ENCODE peak calls at places on chromosomes 13 and 19, in seven cellular contexts. W, Z, A, R, T, P and O are unnamed samples.

GRCh38 chr13:114022309-114022669 is 48.4 kb upstream of the C13orf46 start:
- DNase-seq in W (no peak), Z (no peak), A (no peak), R (no peak), T (no peak), P (no peak), O (no peak)

GRCh38 chr13:93375491-93375890 is 148.9 kb downstream of the GPC6 start:
- DNase-seq in W (no peak), Z (no peak), A (no peak), R (no peak), T (no peak), P (no peak), O (no peak)

GRCh38 chr19:54136086-54136863 is 1.3 kb upstream of the CNOT3 start:
- DNase-seq in W (peak; percentile 16), Z (no peak), A (no peak), R (peak; percentile 54), T (peak; percentile 63), P (no peak), O (no peak)

GRCh38 chr13:74074723-74075122 is 59.5 kb downstream of the KLF12 start:
- DNase-seq in W (peak; percentile 46), Z (peak; percentile 28), A (no peak), R (peak; percentile 10), T (no peak), P (no peak), O (no peak)

GRCh38 chr13:44470623-44471562 is 97.3 kb downstream of the SERP2 start:
- DNase-seq in W (peak; percentile 40), Z (peak; percentile 36), A (no peak), R (peak; percentile 23), T (peak; percentile 71), P (no peak), O (no peak)

GRCh38 chr13:100392709-100393630 is 195.6 kb downstream of the GGACT start:
- DNase-seq in W (peak; percentile 100), Z (peak; percentile 100), A (peak; percentile 86), R (peak; percentile 99), T (peak; percentile 86), P (peak; percentile 41), O (peak; percentile 14)

GRCh38 chr19:3783660-3784584 is 2.3 kb downstream of the MATK start:
- DNase-seq in W (no peak), Z (no peak), A (peak; percentile 87), R (peak; percentile 74), T (no peak), P (no peak), O (no peak)

GRCh38 chr13:106011600-106011999 is 523.9 kb downstream of the EFNB2 start:
- DNase-seq in W (no peak), Z (no peak), A (no peak), R (no peak), T (no peak), P (no peak), O (no peak)

DNA sequence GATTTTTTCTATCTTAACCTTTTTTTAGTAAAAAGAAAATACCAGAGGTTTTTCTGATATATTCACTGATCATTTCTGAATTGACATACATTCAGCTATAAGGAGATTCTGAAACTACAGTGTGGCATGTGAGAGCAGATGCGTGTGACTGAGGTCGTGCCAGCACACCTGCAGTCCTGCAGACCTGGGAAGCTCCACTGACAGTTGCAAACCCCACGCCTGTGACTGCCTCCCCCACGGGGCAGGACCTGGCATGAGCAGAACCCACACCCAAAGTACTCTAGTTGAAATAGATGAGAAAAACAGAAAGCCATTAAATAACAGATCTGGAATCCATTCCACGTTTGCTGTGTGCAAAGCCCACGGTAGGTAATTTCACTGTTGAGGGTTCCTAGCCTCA is 80.7 kb downstream of the TEX29 start:
- DNase-seq in W (no peak), Z (no peak), A (no peak), R (no peak), T (no peak), P (no peak), O (no peak)
- H3K18ac ChIP-seq in W (no peak overlapping the region), Z (no peak overlapping the region), A (no peak overlapping the region), R (no peak overlapping the region), T (no peak overlapping the region), P (no peak overlapping the region), O (no peak overlapping the region)

DNA sequence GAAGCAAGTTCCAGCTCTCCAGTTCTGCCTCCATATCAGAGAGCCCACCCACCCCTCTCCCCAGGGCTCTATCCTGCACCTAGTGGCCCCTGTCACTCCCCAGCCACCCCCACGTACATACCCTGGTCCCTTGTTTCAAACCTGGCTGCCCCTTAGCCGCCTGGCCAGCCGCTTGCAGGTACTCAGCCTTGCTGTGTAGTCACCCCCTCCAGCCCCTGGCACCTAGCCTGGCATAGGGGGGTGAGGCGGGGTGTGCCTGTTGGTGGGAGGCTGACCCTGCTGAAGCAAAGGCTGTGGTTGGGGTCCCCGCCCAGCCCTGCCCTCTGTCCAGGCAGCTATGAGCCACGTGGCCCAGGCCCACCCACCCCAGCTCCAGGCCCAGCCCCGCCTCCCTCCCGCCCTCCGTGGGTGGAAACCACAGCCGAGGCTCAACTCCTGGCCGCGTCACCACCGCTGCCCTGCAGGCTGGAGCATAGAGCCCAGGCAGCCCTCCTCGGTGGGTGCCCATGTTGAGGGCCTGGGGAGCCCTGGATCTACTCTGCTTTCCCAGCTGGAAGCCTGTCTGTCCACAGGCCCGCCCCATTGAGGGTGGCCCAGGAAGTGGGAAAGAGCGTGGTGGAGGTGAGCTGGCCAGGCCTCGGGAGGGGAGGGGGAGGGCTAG is 30.8 kb downstream of the PAK4 start:
- DNase-seq in W (peak; percentile 29), Z (no peak), A (no peak), R (no peak), T (no peak), P (no peak), O (no peak)
- H3K9ac ChIP-seq in W (no peak overlapping the region), Z (peak overlapping the region; percentile 33), A (no peak overlapping the region), R (no peak overlapping the region), T (no peak overlapping the region), P (no peak overlapping the region), O (no peak overlapping the region)

GRCh38 chr13:104854007-104854406 is 1681.5 kb downstream of the EFNB2 start:
- DNase-seq in W (no peak), Z (no peak), A (peak; percentile 41), R (no peak), T (no peak), P (no peak), O (no peak)
- H3K18ac ChIP-seq in W (no peak overlapping the region), Z (no peak overlapping the region), A (no peak overlapping the region), R (no peak overlapping the region), T (no peak overlapping the region), P (no peak overlapping the region), O (no peak overlapping the region)

DNA sequence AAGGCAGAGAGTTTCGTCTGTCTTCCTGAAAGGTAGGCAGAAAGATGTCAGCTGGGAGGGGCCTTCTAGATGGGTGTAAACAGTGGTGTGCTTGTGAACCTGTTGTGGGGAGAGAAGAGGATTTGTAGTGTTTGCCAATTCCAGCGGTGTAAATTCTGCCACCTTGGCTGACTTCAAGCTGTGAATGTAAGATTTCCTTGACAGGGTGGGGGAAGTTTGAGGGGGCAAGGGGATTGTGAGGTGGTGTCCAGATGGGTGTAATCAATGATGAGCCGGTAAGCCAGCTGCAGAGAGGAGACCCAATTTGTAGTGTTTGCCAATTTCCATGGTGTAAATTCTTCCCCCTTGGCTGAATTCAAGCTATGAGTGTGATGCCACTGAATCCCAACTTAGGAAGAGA is 61.0 kb upstream of the ADGRE5 start:
- DNase-seq in W (no peak), Z (no peak), A (no peak), R (no peak), T (no peak), P (no peak), O (no peak)
- H3K9ac ChIP-seq in W (no peak overlapping the region), Z (no peak overlapping the region), A (no peak overlapping the region), R (no peak overlapping the region), T (no peak overlapping the region), P (no peak overlapping the region), O (no peak overlapping the region)

DNA sequence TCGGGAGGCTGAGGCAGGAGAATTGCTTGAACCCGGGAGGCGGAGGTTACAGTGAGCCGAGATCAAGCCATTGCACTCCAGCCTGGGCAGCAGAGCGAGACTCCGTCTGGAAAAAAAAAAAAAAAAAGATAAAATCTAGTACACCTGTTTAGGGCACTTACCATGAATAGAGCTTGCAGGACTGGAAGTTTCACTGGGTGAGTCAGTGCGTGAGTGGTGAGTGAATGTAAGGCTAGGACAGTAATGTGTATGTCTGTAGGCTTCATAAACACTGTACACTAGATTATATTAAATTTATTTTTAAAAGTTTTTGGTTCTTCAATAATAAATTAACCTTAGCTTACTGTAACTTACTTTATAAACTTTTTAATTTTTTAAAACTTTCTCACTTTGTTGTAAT is 22.9 kb downstream of the PPP5C start:
- DNase-seq in W (peak; percentile 38), Z (no peak), A (no peak), R (no peak), T (peak; percentile 84), P (no peak), O (no peak)
- H3K18ac ChIP-seq in W (no peak overlapping the region), Z (no peak overlapping the region), A (no peak overlapping the region), R (no peak overlapping the region), T (no peak overlapping the region), P (no peak overlapping the region), O (no peak overlapping the region)

GRCh38 chr13:88701551-88701950 is 1030.4 kb downstream of the SLITRK5 start:
- DNase-seq in W (no peak), Z (peak; percentile 8), A (no peak), R (no peak), T (no peak), P (no peak), O (no peak)

GRCh38 chr13:88707652-88708051 is 1036.5 kb downstream of the SLITRK5 start:
- DNase-seq in W (no peak), Z (no peak), A (no peak), R (no peak), T (no peak), P (no peak), O (no peak)

GRCh38 chr13:88704600-88705275 is 1033.6 kb downstream of the SLITRK5 start:
- DNase-seq in W (no peak), Z (peak; percentile 6), A (no peak), R (peak; percentile 42), T (no peak), P (no peak), O (no peak)
- H3K9ac ChIP-seq in W (no peak overlapping the region), Z (peak overlapping the region; percentile 27), A (no peak overlapping the region), R (no peak overlapping the region), T (no peak overlapping the region), P (no peak overlapping the region), O (no peak overlapping the region)